ENCODE peak calls at places on chromosomes 6 and 20, in ten cellular contexts. X, H, A, Q, W, Y, E, S, M and K are unnamed samples.

GRCh38 chr6:90028995-90029635 is 134.8 kb downstream of the GJA10 start:
- DNase-seq in A (no peak), Q (no peak), S (no peak), E (no peak), M (no peak), Y (no peak), H (no peak), X (peak), W (no peak), K (no peak)

GRCh38 chr6:15588966-15589634 is 73.7 kb downstream of the DTNBP1 start:
- DNase-seq in W (no peak), Y (no peak), Q (peak), X (no peak), S (no peak), A (no peak), E (no peak), M (no peak), H (no peak), K (no peak)

GRCh38 chr6:26597821-26598220 is 1.1 kb downstream of the ABT1 start:
- DNase-seq in Y (no peak), M (no peak), A (no peak), W (no peak), H (no peak), S (no peak), X (no peak), Q (peak), E (no peak), K (no peak)

GRCh38 chr20:22342410-22342809 is 242.0 kb downstream of the FOXA2 start:
- DNase-seq in W (no peak), E (no peak), S (no peak), Q (no peak), A (no peak), H (no peak), X (no peak), M (no peak), Y (no peak), K (no peak)

GRCh38 chr6:139977887-139978332 is 603.5 kb upstream of the CITED2 start:
- DNase-seq in H (no peak), M (no peak), W (no peak), Q (peak), A (no peak), E (peak), Y (peak), S (no peak), X (no peak), K (no peak)

GRCh38 chr6:19394687-19395086 is 442.5 kb upstream of the ID4 start:
- DNase-seq in W (no peak), E (no peak), H (no peak), Q (no peak), X (no peak), S (no peak), M (no peak), A (no peak), Y (no peak), K (no peak)

GRCh38 chr20:6040540-6040939 is 13.3 kb downstream of the LRRN4 start:
- DNase-seq in A (no peak), S (no peak), Y (no peak), W (no peak), E (no peak), M (no peak), Q (no peak), H (no peak), X (no peak), K (no peak)

GRCh38 chr20:35257175-35257909 is 20.6 kb downstream of the MMP24OS start:
- DNase-seq in H (no peak), S (no peak), M (no peak), Y (no peak), X (no peak), Q (no peak), A (no peak), W (no peak), E (no peak), K (no peak)

GRCh38 chr6:168496932-168497331 is 55.9 kb downstream of the SMOC2 start:
- DNase-seq in E (no peak), W (no peak), Q (no peak), H (no peak), X (peak), Y (no peak), A (no peak), S (no peak), M (no peak), K (no peak)